ENCODE peak calls at places on chromosome 21, in five cellular contexts. One of them, this sample, is unnamed.

GRCh38 chr21:44299458-44300261 is at the start of gene PFKL:
- DNase-seq in fibroblast of villous mesenchyme: peak; percentile 77
- DNase-seq in astrocyte of the cerebellum: no peak
- DNase-seq in psoas muscle: peak; percentile 71
- DNase-seq in H9: peak; percentile 65
- DNase-seq in this sample: peak; percentile 25

GRCh38 chr21:17725339-17725738 is 93.8 kb downstream of the C21orf91 start:
- DNase-seq in fibroblast of villous mesenchyme: no peak
- DNase-seq in psoas muscle: no peak
- DNase-seq in astrocyte of the cerebellum: no peak
- DNase-seq in H9: no peak
- DNase-seq in this sample: no peak

GRCh38 chr21:34582506-34583150 is 32.3 kb downstream of the RCAN1 start:
- DNase-seq in fibroblast of villous mesenchyme: peak; percentile 72
- DNase-seq in psoas muscle: no peak
- DNase-seq in astrocyte of the cerebellum: peak; percentile 46
- DNase-seq in H9: peak; percentile 39
- DNase-seq in this sample: peak; percentile 41

GRCh38 chr21:45255381-45256020 is 32.2 kb downstream of the POFUT2 start:
- DNase-seq in H9: peak; percentile 26
- DNase-seq in fibroblast of villous mesenchyme: no peak
- DNase-seq in astrocyte of the cerebellum: no peak
- DNase-seq in psoas muscle: no peak
- DNase-seq in this sample: peak; percentile 43

GRCh38 chr21:35508389-35508888 is 459.3 kb upstream of the RUNX1 start:
- DNase-seq in fibroblast of villous mesenchyme: peak; percentile 94
- DNase-seq in psoas muscle: peak; percentile 33
- DNase-seq in astrocyte of the cerebellum: no peak
- DNase-seq in H9: peak; percentile 56
- DNase-seq in this sample: peak; percentile 63

GRCh38 chr21:36908260-36908908 is 58.1 kb downstream of the HLCS start:
- DNase-seq in H9: no peak
- DNase-seq in psoas muscle: no peak
- DNase-seq in astrocyte of the cerebellum: no peak
- DNase-seq in fibroblast of villous mesenchyme: no peak
- DNase-seq in this sample: peak; percentile 13

GRCh38 chr21:46066843-46067331 is 31.0 kb upstream of the COL6A2 start:
- DNase-seq in H9: peak; percentile 40
- DNase-seq in psoas muscle: peak; percentile 61
- DNase-seq in astrocyte of the cerebellum: no peak
- DNase-seq in fibroblast of villous mesenchyme: peak; percentile 69
- DNase-seq in this sample: peak; percentile 5

GRCh38 chr21:26170471-26171309 is at the start of gene APP:
- DNase-seq in H9: peak; percentile 79
- DNase-seq in psoas muscle: peak; percentile 87
- DNase-seq in fibroblast of villous mesenchyme: peak; percentile 79
- DNase-seq in astrocyte of the cerebellum: peak; percentile 37
- DNase-seq in this sample: peak; percentile 68

GRCh38 chr21:39660596-39660995 is 47.9 kb downstream of the B3GALT5 start:
- DNase-seq in fibroblast of villous mesenchyme: peak; percentile 84
- DNase-seq in astrocyte of the cerebellum: peak; percentile 57
- DNase-seq in psoas muscle: no peak
- DNase-seq in H9: no peak
- DNase-seq in this sample: no peak

GRCh38 chr21:45507888-45508508 is 34.2 kb downstream of the SLC19A1 start:
- DNase-seq in psoas muscle: no peak
- DNase-seq in astrocyte of the cerebellum: no peak
- DNase-seq in fibroblast of villous mesenchyme: no peak
- DNase-seq in H9: no peak
- DNase-seq in this sample: no peak

GRCh38 chr21:15775981-15776380 is 46.2 kb downstream of the USP25 start:
- DNase-seq in H9: no peak
- DNase-seq in fibroblast of villous mesenchyme: peak; percentile 95
- DNase-seq in psoas muscle: no peak
- DNase-seq in astrocyte of the cerebellum: peak; percentile 53
- DNase-seq in this sample: no peak

GRCh38 chr21:38909109-38909508 is 103.4 kb downstream of the ETS2 start:
- DNase-seq in psoas muscle: no peak
- DNase-seq in fibroblast of villous mesenchyme: peak; percentile 61
- DNase-seq in H9: no peak
- DNase-seq in astrocyte of the cerebellum: no peak
- DNase-seq in this sample: no peak

GRCh38 chr21:31317688-31318087 is 26.4 kb downstream of the TIAM1 start:
- DNase-seq in astrocyte of the cerebellum: no peak
- DNase-seq in psoas muscle: no peak
- DNase-seq in H9: no peak
- DNase-seq in fibroblast of villous mesenchyme: no peak
- DNase-seq in this sample: no peak

GRCh38 chr21:26909972-26910371 is 56.9 kb downstream of the ADAMTS5 start:
- DNase-seq in H9: peak; percentile 53
- DNase-seq in psoas muscle: no peak
- DNase-seq in astrocyte of the cerebellum: no peak
- DNase-seq in fibroblast of villous mesenchyme: peak; percentile 33
- DNase-seq in this sample: no peak

GRCh38 chr21:42433946-42434551 is 30.3 kb downstream of the UBASH3A start:
- DNase-seq in fibroblast of villous mesenchyme: no peak
- DNase-seq in psoas muscle: no peak
- DNase-seq in astrocyte of the cerebellum: no peak
- DNase-seq in H9: no peak
- DNase-seq in this sample: no peak

GRCh38 chr21:41163086-41163485 is 4.9 kb upstream of the BACE2 start:
- DNase-seq in astrocyte of the cerebellum: no peak
- DNase-seq in H9: no peak
- DNase-seq in psoas muscle: no peak
- DNase-seq in fibroblast of villous mesenchyme: no peak
- DNase-seq in this sample: no peak

GRCh38 chr21:31732538-31732864 is 583 bp upstream of the SCAF4 start:
- DNase-seq in psoas muscle: no peak
- DNase-seq in astrocyte of the cerebellum: no peak
- DNase-seq in fibroblast of villous mesenchyme: no peak
- DNase-seq in H9: no peak
- DNase-seq in this sample: peak; percentile 56

GRCh38 chr21:41059871-41060270 is 108.1 kb upstream of the BACE2 start:
- DNase-seq in psoas muscle: no peak
- DNase-seq in H9: no peak
- DNase-seq in astrocyte of the cerebellum: no peak
- DNase-seq in fibroblast of villous mesenchyme: no peak
- DNase-seq in this sample: no peak

GRCh38 chr21:39441502-39442475 is 3.8 kb downstream of the LCA5L start:
- DNase-seq in H9: no peak
- DNase-seq in fibroblast of villous mesenchyme: peak; percentile 62
- DNase-seq in astrocyte of the cerebellum: peak; percentile 22
- DNase-seq in psoas muscle: no peak
- DNase-seq in this sample: peak; percentile 10

GRCh38 chr21:41133896-41134522 is 34.0 kb upstream of the BACE2 start:
- DNase-seq in astrocyte of the cerebellum: peak; percentile 23
- DNase-seq in fibroblast of villous mesenchyme: peak; percentile 31
- DNase-seq in H9: no peak
- DNase-seq in psoas muscle: no peak
- DNase-seq in this sample: peak; percentile 32

GRCh38 chr21:45130324-45130774 is 56.0 kb downstream of the ADARB1 start:
- DNase-seq in astrocyte of the cerebellum: peak; percentile 48
- DNase-seq in fibroblast of villous mesenchyme: peak; percentile 90
- DNase-seq in psoas muscle: no peak
- DNase-seq in H9: no peak
- DNase-seq in this sample: no peak

GRCh38 chr21:26404288-26404687 is 168.8 kb downstream of the CYYR1 start:
- DNase-seq in psoas muscle: no peak
- DNase-seq in H9: no peak
- DNase-seq in fibroblast of villous mesenchyme: no peak
- DNase-seq in astrocyte of the cerebellum: no peak
- DNase-seq in this sample: no peak

GRCh38 chr21:32705139-32705538 is 22.7 kb downstream of the SYNJ1 start:
- DNase-seq in H9: no peak
- DNase-seq in psoas muscle: no peak
- DNase-seq in astrocyte of the cerebellum: no peak
- DNase-seq in fibroblast of villous mesenchyme: no peak
- DNase-seq in this sample: no peak

GRCh38 chr21:46550511-46550941 is 54.4 kb downstream of the S100B start:
- DNase-seq in H9: no peak
- DNase-seq in fibroblast of villous mesenchyme: no peak
- DNase-seq in astrocyte of the cerebellum: no peak
- DNase-seq in psoas muscle: no peak
- DNase-seq in this sample: no peak

GRCh38 chr21:42215942-42216725 is 2.8 kb upstream of the ABCG1 start:
- DNase-seq in psoas muscle: no peak
- DNase-seq in H9: no peak
- DNase-seq in astrocyte of the cerebellum: no peak
- DNase-seq in fibroblast of villous mesenchyme: no peak
- DNase-seq in this sample: no peak

GRCh38 chr21:36479415-36480402 is at the start of gene CLDN14:
- DNase-seq in psoas muscle: peak; percentile 23
- DNase-seq in astrocyte of the cerebellum: no peak
- DNase-seq in H9: no peak
- DNase-seq in fibroblast of villous mesenchyme: peak; percentile 19
- DNase-seq in this sample: no peak

GRCh38 chr21:45026066-45026745 is 48.2 kb upstream of the ADARB1 start:
- DNase-seq in fibroblast of villous mesenchyme: no peak
- DNase-seq in psoas muscle: no peak
- DNase-seq in astrocyte of the cerebellum: no peak
- DNase-seq in H9: no peak
- DNase-seq in this sample: no peak

GRCh38 chr21:37225440-37225839 is 41.7 kb downstream of the VPS26C start:
- DNase-seq in H9: no peak
- DNase-seq in psoas muscle: no peak
- DNase-seq in astrocyte of the cerebellum: no peak
- DNase-seq in fibroblast of villous mesenchyme: no peak
- DNase-seq in this sample: no peak

GRCh38 chr21:14712121-14712520 is 166.0 kb upstream of the SAMSN1 start:
- DNase-seq in H9: no peak
- DNase-seq in psoas muscle: no peak
- DNase-seq in astrocyte of the cerebellum: no peak
- DNase-seq in fibroblast of villous mesenchyme: peak; percentile 12
- DNase-seq in this sample: no peak

GRCh38 chr21:25831300-25831699 is 96.5 kb downstream of the GABPA start:
- DNase-seq in fibroblast of villous mesenchyme: no peak
- DNase-seq in psoas muscle: no peak
- DNase-seq in astrocyte of the cerebellum: no peak
- DNase-seq in H9: no peak
- DNase-seq in this sample: no peak

GRCh38 chr21:45088729-45089128 is 14.3 kb downstream of the ADARB1 start:
- DNase-seq in psoas muscle: no peak
- DNase-seq in H9: no peak
- DNase-seq in fibroblast of villous mesenchyme: no peak
- DNase-seq in astrocyte of the cerebellum: no peak
- DNase-seq in this sample: no peak

GRCh38 chr21:35963920-35964451 is 96.3 kb downstream of the SETD4 start:
- DNase-seq in astrocyte of the cerebellum: no peak
- DNase-seq in fibroblast of villous mesenchyme: peak; percentile 28
- DNase-seq in psoas muscle: no peak
- DNase-seq in H9: no peak
- DNase-seq in this sample: no peak

GRCh38 chr21:42060166-42060565 is 11.0 kb upstream of the UMODL1 start:
- DNase-seq in astrocyte of the cerebellum: no peak
- DNase-seq in H9: no peak
- DNase-seq in fibroblast of villous mesenchyme: no peak
- DNase-seq in psoas muscle: no peak
- DNase-seq in this sample: no peak

GRCh38 chr21:38448619-38449186 is 49.6 kb downstream of the ERG start:
- DNase-seq in astrocyte of the cerebellum: no peak
- DNase-seq in H9: peak; percentile 62
- DNase-seq in psoas muscle: no peak
- DNase-seq in fibroblast of villous mesenchyme: no peak
- DNase-seq in this sample: no peak

GRCh38 chr21:45049725-45050359 is 24.5 kb upstream of the ADARB1 start:
- DNase-seq in psoas muscle: peak; percentile 66
- DNase-seq in fibroblast of villous mesenchyme: peak; percentile 53
- DNase-seq in astrocyte of the cerebellum: no peak
- DNase-seq in H9: no peak
- DNase-seq in this sample: no peak

GRCh38 chr21:45377866-45378257 is 27.1 kb upstream of the COL18A1 start:
- DNase-seq in H9: no peak
- DNase-seq in psoas muscle: no peak
- DNase-seq in astrocyte of the cerebellum: no peak
- DNase-seq in fibroblast of villous mesenchyme: no peak
- DNase-seq in this sample: no peak

GRCh38 chr21:28266061-28266460 is 726.6 kb downstream of the LTN1 start:
- DNase-seq in psoas muscle: no peak
- DNase-seq in astrocyte of the cerebellum: no peak
- DNase-seq in H9: no peak
- DNase-seq in fibroblast of villous mesenchyme: no peak
- DNase-seq in this sample: no peak

GRCh38 chr21:36516271-36516670 is 36.3 kb upstream of the CLDN14 start:
- DNase-seq in H9: no peak
- DNase-seq in fibroblast of villous mesenchyme: no peak
- DNase-seq in astrocyte of the cerebellum: no peak
- DNase-seq in psoas muscle: no peak
- DNase-seq in this sample: no peak